ENCODE peak calls at places on chromosomes 16 and 17, in seven cellular contexts. One of them, this sample, is unnamed.

GRCh38 chr17:17235212-17236174 is 1.5 kb downstream of the FLCN start:
- DNase-seq in stimulated activated CD4-positive, alpha-beta T cell treated with anti-CD3 and anti-CD28 coated beads, Interleukin-2, amount 100 ng/mL, for 48 hours: no peak
- DNase-seq in EL: peak; percentile 56
- DNase-seq in stromal cell of bone marrow: no peak
- DNase-seq in brain microvascular endothelial cell: peak; percentile 28
- DNase-seq in NCI-H510A: peak; percentile 30
- DNase-seq in M059J: peak; percentile 54
- DNase-seq in this sample: no peak

GRCh38 chr17:19238167-19238505 is 970 bp downstream of the EPN2 start:
- DNase-seq in brain microvascular endothelial cell: no peak
- DNase-seq in stimulated activated CD4-positive, alpha-beta T cell treated with anti-CD3 and anti-CD28 coated beads, Interleukin-2, amount 100 ng/mL, for 48 hours: no peak
- DNase-seq in NCI-H510A: no peak
- DNase-seq in M059J: peak; percentile 38
- DNase-seq in stromal cell of bone marrow: no peak
- DNase-seq in EL: peak; percentile 46
- DNase-seq in this sample: no peak

GRCh38 chr16:4133897-4134372 is 17.7 kb upstream of the ADCY9 start:
- DNase-seq in EL: no peak
- DNase-seq in M059J: no peak
- DNase-seq in NCI-H510A: no peak
- DNase-seq in stromal cell of bone marrow: no peak
- DNase-seq in brain microvascular endothelial cell: no peak
- DNase-seq in stimulated activated CD4-positive, alpha-beta T cell treated with anti-CD3 and anti-CD28 coated beads, Interleukin-2, amount 100 ng/mL, for 48 hours: no peak
- DNase-seq in this sample: no peak

GRCh38 chr17:75078097-75079022 is 9.4 kb upstream of the SLC16A5 start:
- DNase-seq in brain microvascular endothelial cell: peak; percentile 76
- DNase-seq in stromal cell of bone marrow: no peak
- DNase-seq in stimulated activated CD4-positive, alpha-beta T cell treated with anti-CD3 and anti-CD28 coated beads, Interleukin-2, amount 100 ng/mL, for 48 hours: peak; percentile 13
- DNase-seq in NCI-H510A: no peak
- DNase-seq in EL: peak; percentile 92
- DNase-seq in M059J: peak; percentile 81
- DNase-seq in this sample: no peak

GRCh38 chr17:8632087-8632486 is 1.6 kb upstream of the MYH10 start:
- DNase-seq in brain microvascular endothelial cell: no peak
- DNase-seq in stimulated activated CD4-positive, alpha-beta T cell treated with anti-CD3 and anti-CD28 coated beads, Interleukin-2, amount 100 ng/mL, for 48 hours: no peak
- DNase-seq in stromal cell of bone marrow: no peak
- DNase-seq in NCI-H510A: no peak
- DNase-seq in EL: no peak
- DNase-seq in M059J: no peak
- DNase-seq in this sample: no peak

GRCh38 chr16:13018026-13018425 is 116.6 kb downstream of the SHISA9 start:
- DNase-seq in stromal cell of bone marrow: no peak
- DNase-seq in EL: no peak
- DNase-seq in NCI-H510A: no peak
- DNase-seq in brain microvascular endothelial cell: no peak
- DNase-seq in stimulated activated CD4-positive, alpha-beta T cell treated with anti-CD3 and anti-CD28 coated beads, Interleukin-2, amount 100 ng/mL, for 48 hours: no peak
- DNase-seq in M059J: no peak
- DNase-seq in this sample: no peak

GRCh38 chr16:21684199-21684598 is 20.4 kb downstream of the OTOA start:
- DNase-seq in stromal cell of bone marrow: no peak
- DNase-seq in M059J: no peak
- DNase-seq in NCI-H510A: no peak
- DNase-seq in EL: no peak
- DNase-seq in brain microvascular endothelial cell: no peak
- DNase-seq in stimulated activated CD4-positive, alpha-beta T cell treated with anti-CD3 and anti-CD28 coated beads, Interleukin-2, amount 100 ng/mL, for 48 hours: peak; percentile 62
- DNase-seq in this sample: no peak

GRCh38 chr17:57587201-57587870 is 157.8 kb downstream of the CCDC182 start:
- DNase-seq in M059J: no peak
- DNase-seq in brain microvascular endothelial cell: no peak
- DNase-seq in EL: no peak
- DNase-seq in NCI-H510A: peak; percentile 36
- DNase-seq in stromal cell of bone marrow: no peak
- DNase-seq in stimulated activated CD4-positive, alpha-beta T cell treated with anti-CD3 and anti-CD28 coated beads, Interleukin-2, amount 100 ng/mL, for 48 hours: no peak
- DNase-seq in this sample: no peak

GRCh38 chr16:14003119-14003570 is 68.0 kb upstream of the MRTFB start:
- DNase-seq in EL: peak; percentile 81
- DNase-seq in NCI-H510A: no peak
- DNase-seq in M059J: peak; percentile 80
- DNase-seq in brain microvascular endothelial cell: peak; percentile 44
- DNase-seq in stromal cell of bone marrow: peak; percentile 38
- DNase-seq in stimulated activated CD4-positive, alpha-beta T cell treated with anti-CD3 and anti-CD28 coated beads, Interleukin-2, amount 100 ng/mL, for 48 hours: no peak
- DNase-seq in this sample: peak; percentile 91

GRCh38 chr16:3583303-3584038 is 6.3 kb upstream of the NLRC3 start:
- DNase-seq in stimulated activated CD4-positive, alpha-beta T cell treated with anti-CD3 and anti-CD28 coated beads, Interleukin-2, amount 100 ng/mL, for 48 hours: no peak
- DNase-seq in brain microvascular endothelial cell: no peak
- DNase-seq in M059J: no peak
- DNase-seq in EL: no peak
- DNase-seq in NCI-H510A: no peak
- DNase-seq in stromal cell of bone marrow: no peak
- DNase-seq in this sample: no peak

GRCh38 chr16:89048871-89049422 is 44.7 kb upstream of the ACSF3 start:
- DNase-seq in M059J: no peak
- DNase-seq in NCI-H510A: no peak
- DNase-seq in stromal cell of bone marrow: no peak
- DNase-seq in brain microvascular endothelial cell: no peak
- DNase-seq in EL: no peak
- DNase-seq in stimulated activated CD4-positive, alpha-beta T cell treated with anti-CD3 and anti-CD28 coated beads, Interleukin-2, amount 100 ng/mL, for 48 hours: no peak
- DNase-seq in this sample: no peak

This sample was measured in osteocyte.